ENCODE peak calls at places on chromosome 18, in ten cellular contexts. One of them, this sample, is unnamed. For H3K4me1, the result is how much of the 10 kb centered on the place peaks cover.

GRCh38 chr18:51100371-51101000 is 70.5 kb downstream of the SMAD4 start:
- DNase-seq in colonic mucosa: no peak
- DNase-seq in PC-3: no peak
- DNase-seq in A549: no peak
- DNase-seq in neuronal stem cell: no peak
- DNase-seq in esophagus squamous epithelium: no peak
- DNase-seq in heart right ventricle: no peak
- DNase-seq in stomach: no peak
- DNase-seq in A673: no peak
- DNase-seq in tibial artery: no peak
- DNase-seq in this sample: no peak

GRCh38 chr18:60069145-60069544 is 169.3 kb downstream of the PMAIP1 start:
- DNase-seq in heart right ventricle: no peak
- DNase-seq in neuronal stem cell: no peak
- DNase-seq in stomach: no peak
- DNase-seq in tibial artery: no peak
- DNase-seq in A549: no peak
- DNase-seq in A673: no peak
- DNase-seq in PC-3: peak
- DNase-seq in colonic mucosa: no peak
- DNase-seq in esophagus squamous epithelium: no peak
- DNase-seq in this sample: no peak

GRCh38 chr18:39667905-39668304 is 2102.3 kb upstream of the CELF4 start:
- DNase-seq in A673: peak
- DNase-seq in PC-3: no peak
- DNase-seq in tibial artery: no peak
- DNase-seq in colonic mucosa: no peak
- DNase-seq in stomach: no peak
- DNase-seq in neuronal stem cell: no peak
- DNase-seq in esophagus squamous epithelium: no peak
- DNase-seq in heart right ventricle: no peak
- DNase-seq in A549: no peak
- DNase-seq in this sample: no peak

GRCh38 chr18:78554944-78555608 is 424.5 kb upstream of the SALL3 start:
- DNase-seq in colonic mucosa: no peak
- DNase-seq in esophagus squamous epithelium: no peak
- DNase-seq in neuronal stem cell: no peak
- DNase-seq in PC-3: no peak
- DNase-seq in tibial artery: no peak
- DNase-seq in A549: no peak
- DNase-seq in heart right ventricle: no peak
- DNase-seq in A673: no peak
- DNase-seq in stomach: no peak
- DNase-seq in this sample: no peak

GRCh38 chr18:34773378-34773777 is 63.3 kb downstream of the DTNA start:
- DNase-seq in esophagus squamous epithelium: no peak
- DNase-seq in heart right ventricle: no peak
- DNase-seq in tibial artery: no peak
- DNase-seq in PC-3: peak
- DNase-seq in A549: no peak
- DNase-seq in stomach: no peak
- DNase-seq in colonic mucosa: no peak
- DNase-seq in A673: no peak
- DNase-seq in neuronal stem cell: no peak
- DNase-seq in this sample: no peak

GRCh38 chr18:28411806-28412205 is 234.9 kb upstream of the CDH2 start:
- DNase-seq in PC-3: no peak
- DNase-seq in neuronal stem cell: no peak
- DNase-seq in A673: peak
- DNase-seq in A549: no peak
- DNase-seq in colonic mucosa: no peak
- DNase-seq in esophagus squamous epithelium: no peak
- DNase-seq in heart right ventricle: peak
- DNase-seq in tibial artery: peak
- DNase-seq in stomach: no peak
- DNase-seq in this sample: no peak

GRCh38 chr18:3411854-3412268 is 38.1 kb upstream of the TGIF1 start:
- DNase-seq in stomach: peak
- DNase-seq in PC-3: no peak
- DNase-seq in colonic mucosa: peak
- DNase-seq in esophagus squamous epithelium: no peak
- DNase-seq in tibial artery: no peak
- DNase-seq in A549: peak
- DNase-seq in neuronal stem cell: no peak
- DNase-seq in A673: no peak
- DNase-seq in heart right ventricle: peak
- DNase-seq in this sample: peak

GRCh38 chr18:22503803-22504202 is 86.1 kb upstream of the CTAGE1 start:
- DNase-seq in A549: no peak
- DNase-seq in A673: no peak
- DNase-seq in tibial artery: peak
- DNase-seq in neuronal stem cell: no peak
- DNase-seq in stomach: no peak
- DNase-seq in esophagus squamous epithelium: no peak
- DNase-seq in colonic mucosa: no peak
- DNase-seq in heart right ventricle: peak
- DNase-seq in PC-3: no peak
- DNase-seq in this sample: no peak

GRCh38 chr18:61398961-61399632 is 65.9 kb downstream of the CDH20 start:
- DNase-seq in PC-3: no peak
- DNase-seq in heart right ventricle: no peak
- DNase-seq in A549: no peak
- DNase-seq in neuronal stem cell: no peak
- DNase-seq in A673: no peak
- DNase-seq in stomach: no peak
- DNase-seq in colonic mucosa: no peak
- DNase-seq in tibial artery: no peak
- DNase-seq in esophagus squamous epithelium: no peak
- DNase-seq in this sample: no peak

GRCh38 chr18:23433360-23433759 is 19.7 kb upstream of the RIOK3 start:
- DNase-seq in colonic mucosa: peak
- DNase-seq in tibial artery: no peak
- DNase-seq in A673: no peak
- DNase-seq in esophagus squamous epithelium: no peak
- DNase-seq in A549: no peak
- DNase-seq in neuronal stem cell: no peak
- DNase-seq in PC-3: no peak
- DNase-seq in stomach: peak
- DNase-seq in heart right ventricle: no peak
- DNase-seq in this sample: no peak

GRCh38 chr18:57337890-57338289 is 14.5 kb upstream of the ST8SIA3 start:
- DNase-seq in A673: no peak
- DNase-seq in esophagus squamous epithelium: no peak
- DNase-seq in PC-3: no peak
- DNase-seq in neuronal stem cell: no peak
- DNase-seq in colonic mucosa: no peak
- DNase-seq in stomach: no peak
- DNase-seq in A549: no peak
- DNase-seq in heart right ventricle: no peak
- DNase-seq in tibial artery: no peak
- DNase-seq in this sample: no peak

GRCh38 chr18:50071393-50071792 is 123.6 kb downstream of the MYO5B start:
- DNase-seq in A673: no peak
- DNase-seq in stomach: no peak
- DNase-seq in A549: no peak
- DNase-seq in tibial artery: no peak
- DNase-seq in colonic mucosa: no peak
- DNase-seq in PC-3: no peak
- DNase-seq in neuronal stem cell: no peak
- DNase-seq in esophagus squamous epithelium: no peak
- DNase-seq in heart right ventricle: no peak
- DNase-seq in this sample: no peak

GRCh38 chr18:50072146-50072545 is 122.8 kb downstream of the MYO5B start:
- DNase-seq in heart right ventricle: no peak
- DNase-seq in stomach: no peak
- DNase-seq in neuronal stem cell: no peak
- DNase-seq in A549: no peak
- DNase-seq in esophagus squamous epithelium: no peak
- DNase-seq in tibial artery: no peak
- DNase-seq in A673: no peak
- DNase-seq in PC-3: no peak
- DNase-seq in colonic mucosa: no peak
- DNase-seq in this sample: no peak

GRCh38 chr18:50075772-50076171 is 119.2 kb downstream of the MYO5B start:
- DNase-seq in stomach: no peak
- DNase-seq in tibial artery: no peak
- DNase-seq in PC-3: no peak
- DNase-seq in esophagus squamous epithelium: no peak
- DNase-seq in neuronal stem cell: no peak
- DNase-seq in heart right ventricle: no peak
- DNase-seq in A549: no peak
- DNase-seq in A673: no peak
- DNase-seq in colonic mucosa: no peak
- DNase-seq in this sample: no peak

GRCh38 chr18:50074404-50074803 is 120.5 kb downstream of the MYO5B start:
- DNase-seq in tibial artery: no peak
- DNase-seq in esophagus squamous epithelium: no peak
- DNase-seq in A673: no peak
- DNase-seq in colonic mucosa: no peak
- DNase-seq in stomach: no peak
- DNase-seq in PC-3: no peak
- DNase-seq in heart right ventricle: no peak
- DNase-seq in neuronal stem cell: no peak
- DNase-seq in A549: no peak
- DNase-seq in this sample: no peak

GRCh38 chr18:50073319-50073718 is 121.6 kb downstream of the MYO5B start:
- DNase-seq in tibial artery: no peak
- DNase-seq in heart right ventricle: no peak
- DNase-seq in esophagus squamous epithelium: no peak
- DNase-seq in stomach: no peak
- DNase-seq in PC-3: no peak
- DNase-seq in neuronal stem cell: no peak
- DNase-seq in A549: no peak
- DNase-seq in A673: no peak
- DNase-seq in colonic mucosa: no peak
- DNase-seq in this sample: no peak
- H3K4me1 ChIP-seq in tibial artery: under half
- H3K4me1 ChIP-seq in heart right ventricle: under half
- H3K4me1 ChIP-seq in esophagus squamous epithelium: under half
- H3K4me1 ChIP-seq in stomach: under half
- H3K4me1 ChIP-seq in PC-3: under half
- H3K4me1 ChIP-seq in neuronal stem cell: under half
- H3K4me1 ChIP-seq in A549: under half
- H3K4me1 ChIP-seq in A673: under half
- H3K4me1 ChIP-seq in colonic mucosa: under half
- H3K4me1 ChIP-seq in this sample: under half

GRCh38 chr18:75635096-75635495 is 207.6 kb upstream of the SMIM21 start:
- DNase-seq in stomach: no peak
- DNase-seq in tibial artery: no peak
- DNase-seq in heart right ventricle: no peak
- DNase-seq in neuronal stem cell: no peak
- DNase-seq in A549: no peak
- DNase-seq in PC-3: no peak
- DNase-seq in colonic mucosa: no peak
- DNase-seq in esophagus squamous epithelium: no peak
- DNase-seq in A673: no peak
- DNase-seq in this sample: no peak

GRCh38 chr18:75638597-75639467 is 211.3 kb upstream of the SMIM21 start:
- DNase-seq in esophagus squamous epithelium: no peak
- DNase-seq in PC-3: no peak
- DNase-seq in A549: no peak
- DNase-seq in heart right ventricle: peak
- DNase-seq in stomach: no peak
- DNase-seq in neuronal stem cell: peak
- DNase-seq in colonic mucosa: no peak
- DNase-seq in tibial artery: no peak
- DNase-seq in A673: no peak
- DNase-seq in this sample: no peak

GRCh38 chr18:75643083-75643482 is 215.6 kb upstream of the SMIM21 start:
- DNase-seq in tibial artery: no peak
- DNase-seq in neuronal stem cell: no peak
- DNase-seq in heart right ventricle: no peak
- DNase-seq in stomach: no peak
- DNase-seq in A549: no peak
- DNase-seq in colonic mucosa: no peak
- DNase-seq in A673: no peak
- DNase-seq in esophagus squamous epithelium: no peak
- DNase-seq in PC-3: no peak
- DNase-seq in this sample: no peak

GRCh38 chr18:75639468-75639831 is 211.9 kb upstream of the SMIM21 start:
- DNase-seq in A673: no peak
- DNase-seq in PC-3: no peak
- DNase-seq in A549: no peak
- DNase-seq in colonic mucosa: no peak
- DNase-seq in esophagus squamous epithelium: no peak
- DNase-seq in heart right ventricle: no peak
- DNase-seq in stomach: no peak
- DNase-seq in tibial artery: no peak
- DNase-seq in neuronal stem cell: no peak
- DNase-seq in this sample: no peak

GRCh38 chr18:75638223-75638596 is 210.7 kb upstream of the SMIM21 start:
- DNase-seq in esophagus squamous epithelium: no peak
- DNase-seq in PC-3: no peak
- DNase-seq in stomach: no peak
- DNase-seq in colonic mucosa: no peak
- DNase-seq in neuronal stem cell: no peak
- DNase-seq in A549: no peak
- DNase-seq in A673: no peak
- DNase-seq in tibial artery: no peak
- DNase-seq in heart right ventricle: no peak
- DNase-seq in this sample: no peak
- H3K27ac ChIP-seq in esophagus squamous epithelium: no peak
- H3K27ac ChIP-seq in PC-3: no peak
- H3K27ac ChIP-seq in stomach: no peak
- H3K27ac ChIP-seq in colonic mucosa: no peak
- H3K27ac ChIP-seq in neuronal stem cell: no peak
- H3K27ac ChIP-seq in A549: no peak
- H3K27ac ChIP-seq in A673: no peak
- H3K27ac ChIP-seq in tibial artery: no peak
- H3K27ac ChIP-seq in heart right ventricle: peak
- H3K27ac ChIP-seq in this sample: no peak

DNA sequence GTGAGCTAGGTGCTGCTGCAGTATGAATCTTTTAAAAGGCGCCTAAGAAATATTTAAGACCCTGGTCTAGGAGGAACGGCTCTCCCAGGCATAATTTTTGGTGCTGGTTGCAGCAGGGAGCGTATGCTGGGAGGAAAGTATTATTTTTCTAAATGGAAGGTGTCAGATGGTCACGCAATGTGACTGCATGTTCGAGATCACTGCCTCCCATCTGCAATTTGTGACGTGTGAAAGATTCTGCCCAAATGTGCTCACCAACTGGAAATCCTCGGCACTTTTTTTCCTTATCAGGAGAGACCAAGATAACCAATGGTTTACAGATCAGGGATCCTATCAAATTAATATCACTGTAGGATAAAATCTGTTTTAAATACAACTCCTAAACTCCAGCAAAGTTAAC is 95.6 kb upstream of the KLHL14 start:
- DNase-seq in A673: no peak
- DNase-seq in colonic mucosa: no peak
- DNase-seq in neuronal stem cell: no peak
- DNase-seq in tibial artery: no peak
- DNase-seq in stomach: no peak
- DNase-seq in heart right ventricle: no peak
- DNase-seq in esophagus squamous epithelium: no peak
- DNase-seq in PC-3: no peak
- DNase-seq in A549: no peak
- DNase-seq in this sample: no peak
- H3K4me3 ChIP-seq in A673: no peak
- H3K4me3 ChIP-seq in colonic mucosa: no peak
- H3K4me3 ChIP-seq in neuronal stem cell: no peak
- H3K4me3 ChIP-seq in tibial artery: no peak
- H3K4me3 ChIP-seq in stomach: no peak
- H3K4me3 ChIP-seq in heart right ventricle: no peak
- H3K4me3 ChIP-seq in esophagus squamous epithelium: no peak
- H3K4me3 ChIP-seq in PC-3: no peak
- H3K4me3 ChIP-seq in A549: no peak
- H3K4me3 ChIP-seq in this sample: no peak

GRCh38 chr18:58779514-58779913 is 85.2 kb upstream of the ZNF532 start:
- DNase-seq in neuronal stem cell: no peak
- DNase-seq in A549: no peak
- DNase-seq in PC-3: no peak
- DNase-seq in tibial artery: no peak
- DNase-seq in esophagus squamous epithelium: no peak
- DNase-seq in heart right ventricle: no peak
- DNase-seq in colonic mucosa: no peak
- DNase-seq in A673: no peak
- DNase-seq in stomach: no peak
- DNase-seq in this sample: no peak
- H3K4me1 ChIP-seq in neuronal stem cell: under half
- H3K4me1 ChIP-seq in A549: under half
- H3K4me1 ChIP-seq in PC-3: under half
- H3K4me1 ChIP-seq in tibial artery: under half
- H3K4me1 ChIP-seq in esophagus squamous epithelium: under half
- H3K4me1 ChIP-seq in heart right ventricle: under half
- H3K4me1 ChIP-seq in colonic mucosa: under half
- H3K4me1 ChIP-seq in A673: under half
- H3K4me1 ChIP-seq in stomach: under half
- H3K4me1 ChIP-seq in this sample: under half